ENCODE peak calls at places on chromosomes 11 and 22, in five cellular contexts. One of them, this sample, is unnamed.

GRCh38 chr11:101048479-101048878 is 81.1 kb downstream of the PGR start:
- DNase-seq in IMR-90: no peak
- DNase-seq in neuronal stem cell: no peak
- DNase-seq in mesenchymal stem cell: no peak
- DNase-seq in H1: no peak
- DNase-seq in this sample: no peak

GRCh38 chr11:69951821-69952590 is 126.1 kb upstream of the ANO1 start:
- DNase-seq in IMR-90: no peak
- DNase-seq in neuronal stem cell: no peak
- DNase-seq in mesenchymal stem cell: no peak
- DNase-seq in H1: no peak
- DNase-seq in this sample: no peak

GRCh38 chr22:35634015-35634414 is 14.2 kb upstream of the APOL6 start:
- DNase-seq in IMR-90: no peak
- DNase-seq in neuronal stem cell: no peak
- DNase-seq in mesenchymal stem cell: no peak
- DNase-seq in H1: no peak
- DNase-seq in this sample: no peak

GRCh38 chr11:123145220-123145619 is 49.8 kb downstream of the CLMP start:
- DNase-seq in IMR-90: peak; percentile 87
- DNase-seq in neuronal stem cell: no peak
- DNase-seq in mesenchymal stem cell: peak; percentile 97
- DNase-seq in H1: no peak
- DNase-seq in this sample: no peak

GRCh38 chr11:83181815-83182214 is 11.7 kb upstream of the ANKRD42 start:
- DNase-seq in IMR-90: no peak
- DNase-seq in neuronal stem cell: no peak
- DNase-seq in mesenchymal stem cell: no peak
- DNase-seq in H1: no peak
- DNase-seq in this sample: no peak

GRCh38 chr22:24474221-24474620 is 20.9 kb upstream of the UPB1 start:
- DNase-seq in IMR-90: peak; percentile 92
- DNase-seq in neuronal stem cell: no peak
- DNase-seq in mesenchymal stem cell: peak; percentile 89
- DNase-seq in H1: no peak
- DNase-seq in this sample: no peak

GRCh38 chr11:70064011-70064725 is 13.9 kb upstream of the ANO1 start:
- DNase-seq in IMR-90: no peak
- DNase-seq in neuronal stem cell: no peak
- DNase-seq in mesenchymal stem cell: no peak
- DNase-seq in H1: no peak
- DNase-seq in this sample: peak; percentile 19

GRCh38 chr22:22424956-22425355 is 83.6 kb downstream of the ZNF280B start:
- DNase-seq in IMR-90: no peak
- DNase-seq in neuronal stem cell: no peak
- DNase-seq in mesenchymal stem cell: no peak
- DNase-seq in H1: no peak
- DNase-seq in this sample: no peak

GRCh38 chr11:110479445-110480101 is 49.8 kb downstream of the FDX1 start:
- DNase-seq in IMR-90: peak; percentile 77
- DNase-seq in neuronal stem cell: no peak
- DNase-seq in mesenchymal stem cell: peak; percentile 36
- DNase-seq in H1: no peak
- DNase-seq in this sample: no peak

GRCh38 chr11:35305670-35306382 is 113.5 kb downstream of the SLC1A2 start:
- DNase-seq in IMR-90: peak; percentile 56
- DNase-seq in neuronal stem cell: peak; percentile 33
- DNase-seq in mesenchymal stem cell: peak; percentile 64
- DNase-seq in H1: peak; percentile 21
- DNase-seq in this sample: peak; percentile 76

GRCh38 chr11:74008373-74009229 is at the start of gene UCP3:
- DNase-seq in IMR-90: no peak
- DNase-seq in neuronal stem cell: no peak
- DNase-seq in mesenchymal stem cell: no peak
- DNase-seq in H1: no peak
- DNase-seq in this sample: no peak

GRCh38 chr11:96070453-96070852 is 146.5 kb upstream of the MTMR2 start:
- DNase-seq in IMR-90: no peak
- DNase-seq in neuronal stem cell: no peak
- DNase-seq in mesenchymal stem cell: no peak
- DNase-seq in H1: no peak
- DNase-seq in this sample: no peak

GRCh38 chr22:36331912-36332622 is 55.7 kb downstream of the MYH9 start:
- DNase-seq in IMR-90: peak; percentile 49
- DNase-seq in neuronal stem cell: no peak
- DNase-seq in mesenchymal stem cell: peak; percentile 59
- DNase-seq in H1: no peak
- DNase-seq in this sample: no peak

GRCh38 chr11:119106564-119107537 is at the start of gene C2CD2L:
- DNase-seq in IMR-90: peak; percentile 83
- DNase-seq in neuronal stem cell: peak; percentile 82
- DNase-seq in mesenchymal stem cell: peak; percentile 93
- DNase-seq in H1: no peak
- DNase-seq in this sample: peak; percentile 90

GRCh38 chr11:94960488-94960887 is 12.9 kb downstream of the CWC15 start:
- DNase-seq in IMR-90: no peak
- DNase-seq in neuronal stem cell: no peak
- DNase-seq in mesenchymal stem cell: no peak
- DNase-seq in H1: no peak
- DNase-seq in this sample: no peak

GRCh38 chr22:36097880-36098279 is 62.7 kb downstream of the APOL3 start:
- DNase-seq in IMR-90: no peak
- DNase-seq in neuronal stem cell: no peak
- DNase-seq in mesenchymal stem cell: no peak
- DNase-seq in H1: no peak
- DNase-seq in this sample: no peak

DNA sequence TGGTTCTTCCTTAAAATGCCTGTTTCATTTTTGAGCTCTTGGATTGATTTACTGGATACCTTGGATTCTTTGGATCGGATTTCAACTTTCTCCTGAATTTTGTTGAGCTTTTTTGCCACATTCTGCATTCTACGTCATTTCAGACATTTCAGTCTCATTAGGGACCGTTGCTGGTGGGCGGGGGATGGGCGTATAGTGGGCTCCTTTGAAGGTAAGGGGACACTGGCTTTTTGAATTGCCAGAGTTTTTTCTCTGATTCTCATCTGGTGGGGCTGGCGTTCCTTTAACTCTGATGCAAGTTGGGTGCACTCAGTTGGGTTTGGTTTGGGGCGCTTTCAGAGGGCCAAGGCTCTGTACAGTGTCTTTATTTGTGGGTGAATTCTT is 216.5 kb downstream of the DYNC2H1 start:
- DNase-seq in IMR-90: no peak
- DNase-seq in neuronal stem cell: peak; percentile 12
- DNase-seq in mesenchymal stem cell: no peak
- DNase-seq in H1: no peak
- DNase-seq in this sample: no peak
- H2AFZ ChIP-seq in IMR-90: peak overlapping the region; percentile 78
- H2AFZ ChIP-seq in neuronal stem cell: peak overlapping the region; percentile 79
- H2AFZ ChIP-seq in mesenchymal stem cell: no peak overlapping the region
- H2AFZ ChIP-seq in H1: peak overlapping the region; percentile 51
- H2AFZ ChIP-seq in this sample: no peak overlapping the region

GRCh38 chr22:19905619-19906276 is 35.8 kb upstream of the COMT start:
- DNase-seq in IMR-90: no peak
- DNase-seq in neuronal stem cell: no peak
- DNase-seq in mesenchymal stem cell: no peak
- DNase-seq in H1: no peak
- DNase-seq in this sample: peak; percentile 25
- H2BK15ac ChIP-seq in IMR-90: no peak overlapping the region
- H2BK15ac ChIP-seq in neuronal stem cell: no peak overlapping the region
- H2BK15ac ChIP-seq in mesenchymal stem cell: no peak overlapping the region
- H2BK15ac ChIP-seq in H1: peak overlapping the region; percentile 40
- H2BK15ac ChIP-seq in this sample: no peak overlapping the region

DNA sequence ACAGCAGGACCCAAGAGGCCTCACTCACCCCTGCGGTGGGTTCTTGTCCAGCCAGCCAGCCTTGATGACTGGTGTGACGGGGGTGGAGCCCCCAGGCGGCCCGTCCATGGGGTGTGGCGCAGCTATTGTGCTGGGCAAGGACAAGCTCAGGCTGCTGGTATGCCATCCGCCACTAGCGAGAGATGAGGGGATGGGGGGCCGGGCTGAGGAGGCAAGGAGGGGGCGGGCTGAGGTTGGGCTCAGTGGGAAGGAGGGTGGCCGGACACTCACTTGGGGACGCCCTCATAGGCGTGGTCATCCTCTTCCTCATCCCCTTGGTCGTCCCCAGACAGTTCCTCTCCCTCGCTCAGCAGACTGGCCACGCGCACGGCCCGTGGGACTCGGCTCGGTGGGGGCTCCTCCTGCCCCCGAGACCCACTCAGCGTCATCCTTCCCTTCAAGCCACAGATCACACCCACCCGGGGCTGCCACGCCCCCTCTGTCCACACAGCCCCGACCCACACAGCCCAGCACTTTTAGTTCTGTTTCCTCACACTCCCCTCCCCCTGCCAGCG is 38.0 kb upstream of the PDE2A start:
- DNase-seq in IMR-90: no peak
- DNase-seq in neuronal stem cell: no peak
- DNase-seq in mesenchymal stem cell: peak; percentile 18
- DNase-seq in H1: no peak
- DNase-seq in this sample: no peak
- H3K4ac ChIP-seq in IMR-90: no peak overlapping the region
- H3K4ac ChIP-seq in neuronal stem cell: peak overlapping the region; percentile 55
- H3K4ac ChIP-seq in mesenchymal stem cell: no peak overlapping the region
- H3K4ac ChIP-seq in H1: no peak overlapping the region
- H3K4ac ChIP-seq in this sample: no peak overlapping the region

DNA sequence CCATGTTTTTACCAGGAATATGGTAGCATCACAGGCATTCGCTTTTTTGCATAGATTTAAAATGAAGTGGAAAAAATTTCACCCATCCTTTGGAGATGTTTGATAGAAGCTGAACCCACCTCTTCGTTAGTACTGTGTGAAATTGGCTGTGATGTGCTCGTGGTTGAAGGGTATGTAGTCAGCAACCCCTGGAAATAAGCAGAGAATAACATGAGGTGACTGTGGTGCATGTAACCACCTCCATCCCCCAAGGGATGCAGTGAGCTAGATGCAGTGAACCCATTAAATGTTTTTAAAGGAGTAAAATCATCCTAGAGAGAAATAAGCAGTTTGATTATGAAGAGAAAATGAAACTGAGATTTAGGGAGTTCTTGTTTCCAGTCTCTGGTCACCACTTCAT is 15.9 kb downstream of the CBLIF start:
- DNase-seq in IMR-90: no peak
- DNase-seq in neuronal stem cell: no peak
- DNase-seq in mesenchymal stem cell: no peak
- DNase-seq in H1: no peak
- DNase-seq in this sample: no peak
- H2AFZ ChIP-seq in IMR-90: no peak overlapping the region
- H2AFZ ChIP-seq in neuronal stem cell: no peak overlapping the region
- H2AFZ ChIP-seq in mesenchymal stem cell: no peak overlapping the region
- H2AFZ ChIP-seq in H1: no peak overlapping the region
- H2AFZ ChIP-seq in this sample: no peak overlapping the region

GRCh38 chr11:7579226-7579825 is 65.5 kb downstream of the PPFIBP2 start:
- DNase-seq in IMR-90: peak; percentile 57
- DNase-seq in neuronal stem cell: no peak
- DNase-seq in mesenchymal stem cell: peak; percentile 74
- DNase-seq in H1: no peak
- DNase-seq in this sample: no peak
- H2BK15ac ChIP-seq in IMR-90: no peak overlapping the region
- H2BK15ac ChIP-seq in neuronal stem cell: no peak overlapping the region
- H2BK15ac ChIP-seq in mesenchymal stem cell: no peak overlapping the region
- H2BK15ac ChIP-seq in H1: peak overlapping the region; percentile 96
- H2BK15ac ChIP-seq in this sample: no peak overlapping the region

This sample was measured in H9.